ENCODE peak calls at places on chromosomes 11 and 22, in four cellular contexts. I is Caco-2, E is body of pancreas, U is AG09309. C is an unnamed sample.

GRCh38 chr22:23014250-23014649 is 56.1 kb upstream of the GNAZ start:
- DNase-seq in I (no peak), E (no peak), U (no peak), C (no peak)

GRCh38 chr11:22711880-22712279 is 45.5 kb downstream of the GAS2 start:
- DNase-seq in I (no peak), E (peak; percentile 44), U (no peak), C (no peak)

GRCh38 chr11:134530826-134531225 is 118.8 kb upstream of the B3GAT1 start:
- DNase-seq in I (no peak), E (no peak), U (no peak), C (no peak)

GRCh38 chr11:117997436-117998200 is 11.4 kb downstream of the IL10RA start:
- DNase-seq in I (no peak), E (no peak), U (no peak), C (no peak)

GRCh38 chr11:112128483-112129121 is 35.3 kb downstream of the IL18 start:
- DNase-seq in I (no peak), E (peak; percentile 21), U (peak; percentile 49), C (no peak)

GRCh38 chr11:102368472-102368871 is 21.5 kb downstream of the BIRC2 start:
- DNase-seq in I (no peak), E (no peak), U (no peak), C (no peak)

GRCh38 chr22:29998627-29999026 is 81.6 kb upstream of the HORMAD2 start:
- DNase-seq in I (no peak), E (no peak), U (no peak), C (no peak)

GRCh38 chr11:76288166-76288978 is 82.1 kb upstream of the WNT11 start:
- DNase-seq in I (no peak), E (no peak), U (no peak), C (no peak)

GRCh38 chr22:19398206-19398605 is 33.3 kb downstream of the HIRA start:
- DNase-seq in I (no peak), E (no peak), U (no peak), C (no peak)

GRCh38 chr11:73383249-73384126 is 7.3 kb downstream of the RELT start:
- DNase-seq in I (no peak), E (no peak), U (no peak), C (no peak)

GRCh38 chr11:73384871-73385692 is 8.9 kb downstream of the RELT start:
- DNase-seq in I (no peak), E (no peak), U (no peak), C (no peak)

GRCh38 chr11:73384531-73384870 is 8.3 kb downstream of the RELT start:
- DNase-seq in I (no peak), E (no peak), U (no peak), C (no peak)

GRCh38 chr11:73382747-73383146 is 6.5 kb downstream of the RELT start:
- DNase-seq in I (no peak), E (no peak), U (no peak), C (no peak)

GRCh38 chr11:73384127-73384441 is 7.9 kb downstream of the RELT start:
- DNase-seq in I (no peak), E (no peak), U (no peak), C (no peak)
- H3K4me3 ChIP-seq in I (no peak overlapping the region), E (no peak overlapping the region), U (no peak overlapping the region), C (no peak overlapping the region)

GRCh38 chr22:43994416-43994815 is 29.7 kb upstream of the PARVB start:
- DNase-seq in I (no peak), E (no peak), U (no peak), C (no peak)

GRCh38 chr22:43995798-43996169 is 28.3 kb upstream of the PARVB start:
- DNase-seq in I (no peak), E (no peak), U (no peak), C (no peak)

GRCh38 chr22:43996981-43997265 is 27.2 kb upstream of the PARVB start:
- DNase-seq in I (no peak), E (no peak), U (no peak), C (no peak)

GRCh38 chr22:43995057-43995685 is 28.9 kb upstream of the PARVB start:
- DNase-seq in I (no peak), E (no peak), U (no peak), C (no peak)

GRCh38 chr22:43996170-43996980 is 27.7 kb upstream of the PARVB start:
- DNase-seq in I (no peak), E (peak; percentile 25), U (no peak), C (no peak)
- H3K4me3 ChIP-seq in I (no peak overlapping the region), E (no peak overlapping the region), U (no peak overlapping the region), C (no peak overlapping the region)

DNA sequence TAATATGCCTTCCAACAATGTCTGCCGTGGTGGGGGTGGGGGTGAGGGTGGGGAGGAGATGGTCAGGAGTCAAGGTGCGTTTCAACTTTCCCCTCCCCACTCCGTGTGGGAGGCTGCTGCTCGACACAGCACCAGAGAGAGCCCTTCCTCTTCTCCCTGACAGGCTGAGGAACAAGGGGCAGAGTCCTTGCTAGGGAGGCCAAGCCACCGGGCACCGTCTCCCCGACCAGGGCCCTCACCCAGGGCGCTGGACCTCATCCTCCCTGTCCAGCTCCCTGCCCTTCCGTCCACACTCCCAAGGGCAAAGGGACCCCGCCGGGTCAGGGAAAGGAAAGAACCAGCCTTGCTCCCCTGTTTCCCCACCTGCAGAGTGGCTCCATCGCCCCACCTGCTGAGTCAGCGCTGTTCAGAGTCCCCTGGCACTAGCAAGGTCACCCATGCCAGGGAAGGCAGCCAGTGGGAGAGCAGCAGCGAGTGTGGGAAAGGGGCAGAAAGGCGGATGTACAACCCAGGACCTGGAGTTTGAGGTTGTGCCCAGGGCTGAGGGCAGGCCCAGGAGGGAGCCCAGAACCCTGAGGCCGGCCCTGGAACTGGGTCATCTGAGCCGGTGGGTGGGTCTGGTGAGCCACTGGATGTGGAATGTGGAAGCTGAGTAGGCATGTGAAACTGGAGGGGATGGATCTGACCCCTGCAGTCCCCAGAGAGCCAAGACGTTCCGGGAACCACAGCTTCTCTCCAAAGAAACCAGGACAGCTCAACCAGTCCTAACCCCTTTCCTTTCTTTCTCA is 47.2 kb downstream of the BUD13 start:
- DNase-seq in I (no peak), E (peak; percentile 20), U (no peak), C (no peak)
- H3K4me3 ChIP-seq in I (no peak overlapping the region), E (no peak overlapping the region), U (no peak overlapping the region), C (no peak overlapping the region)

GRCh38 chr22:37701121-37701786 is 4.4 kb downstream of the TRIOBP start:
- DNase-seq in I (no peak), E (no peak), U (no peak), C (no peak)

GRCh38 chr22:37690901-37691504 is 4.9 kb downstream of the NOL12 start:
- DNase-seq in I (no peak), E (no peak), U (no peak), C (no peak)

GRCh38 chr22:37697540-37697835 is 640 bp downstream of the TRIOBP start:
- DNase-seq in I (no peak), E (no peak), U (no peak), C (no peak)

GRCh38 chr22:37692627-37693285 is 4.1 kb upstream of the TRIOBP start:
- DNase-seq in I (no peak), E (no peak), U (no peak), C (no peak)

GRCh38 chr22:37696657-37697539 is at the start of gene TRIOBP:
- DNase-seq in I (peak; percentile 98), E (peak; percentile 96), U (peak; percentile 66), C (peak; percentile 90)
- H3K4me3 ChIP-seq in I (peak within 1 kb of the TSS; percentile 20), E (no peak within 1 kb of the TSS), U (peak within 1 kb of the TSS; percentile 16), C (peak within 1 kb of the TSS; percentile 9)

DNA sequence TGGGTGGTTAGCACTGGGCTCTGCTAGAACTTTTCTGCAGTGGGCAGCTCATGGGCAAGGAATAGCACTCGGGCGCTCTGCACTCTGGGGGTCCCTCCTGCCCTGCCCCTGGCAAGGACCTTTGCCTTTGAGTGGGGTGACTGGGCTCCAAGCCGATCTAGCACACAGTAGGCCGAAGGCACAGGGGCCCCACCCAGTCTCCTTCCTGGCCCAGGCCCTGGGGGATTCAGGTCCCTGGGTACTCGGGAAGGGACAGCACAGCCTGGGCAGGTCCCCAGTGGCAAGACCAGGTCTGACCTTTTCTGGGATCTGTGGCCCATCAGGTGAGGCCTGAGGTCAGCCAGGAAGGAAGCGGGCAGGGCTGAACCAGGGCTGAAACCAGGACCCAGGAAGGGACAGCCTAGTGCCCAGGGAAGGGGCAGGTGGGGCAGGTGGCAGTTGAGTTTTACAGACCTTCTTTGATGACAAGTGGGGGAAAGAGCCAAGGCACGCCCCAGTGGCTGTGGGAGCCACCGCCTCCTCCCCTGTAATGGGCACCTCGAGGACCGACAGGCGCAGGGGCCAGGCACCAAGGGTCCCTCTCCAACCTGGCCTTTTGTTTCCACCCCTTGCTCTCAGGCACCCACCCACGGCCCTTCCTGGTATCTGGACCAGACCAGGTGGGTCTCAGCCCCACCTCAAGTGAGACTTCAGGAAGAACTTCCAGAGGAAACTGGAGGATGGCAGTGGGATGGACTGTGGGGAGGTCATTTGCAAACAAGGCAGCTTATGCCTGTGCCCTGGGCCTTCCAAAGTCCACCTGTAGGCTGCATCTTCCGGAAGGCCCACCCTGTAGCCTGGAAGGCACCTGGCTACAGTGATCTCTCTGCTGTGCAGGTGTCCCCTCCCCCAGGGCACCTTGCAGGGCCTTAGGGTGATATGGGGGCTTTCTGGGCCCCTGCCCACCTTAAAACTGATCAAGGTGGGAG is 883 bp upstream of the AIFM3 start:
- DNase-seq in I (no peak), E (no peak), U (no peak), C (no peak)
- H3K4me3 ChIP-seq in I (no peak overlapping the region), E (no peak overlapping the region), U (no peak overlapping the region), C (no peak overlapping the region)